ENCODE peak calls at places on chromosomes 11 and 22, in seven cellular contexts. J, C, T, A, K, L and D are unnamed samples.

GRCh38 chr11:121311373-121311772 is 18.8 kb downstream of the SC5D start:
- DNase-seq in K (no peak), A (no peak), C (no peak), J (no peak), T (no peak), L (no peak), D (no peak)

GRCh38 chr22:49936018-49936972 is 17.9 kb downstream of the CRELD2 start:
- DNase-seq in K (peak), L (peak), A (peak), T (no peak), J (peak), C (no peak), D (peak)

GRCh38 chr11:18016789-18017188 is 3.9 kb upstream of the SERGEF start:
- DNase-seq in T (no peak), C (no peak), L (no peak), A (no peak), K (no peak), J (no peak), D (no peak)

GRCh38 chr11:75425422-75425821 is 7.6 kb downstream of the KLHL35 start:
- DNase-seq in J (no peak), T (no peak), A (no peak), K (no peak), C (peak), L (peak), D (no peak)

GRCh38 chr22:31244044-31244942 is 32.2 kb downstream of the LIMK2 start:
- DNase-seq in J (no peak), K (peak), L (no peak), T (no peak), C (peak), A (no peak), D (no peak)

GRCh38 chr11:16881074-16881709 is 133.0 kb downstream of the PLEKHA7 start:
- DNase-seq in A (no peak), J (no peak), K (peak), T (no peak), L (no peak), C (no peak), D (peak)

GRCh38 chr22:36379593-36380361 is 8.0 kb downstream of the MYH9 start:
- DNase-seq in A (no peak), C (no peak), L (no peak), K (no peak), T (no peak), J (peak), D (no peak)

GRCh38 chr11:128603003-128603715 is 15.8 kb upstream of the ETS1 start:
- DNase-seq in C (no peak), T (no peak), K (no peak), J (no peak), A (no peak), L (no peak), D (no peak)

GRCh38 chr11:73314121-73314948 is 6.3 kb downstream of the ARHGEF17 start:
- DNase-seq in C (no peak), A (no peak), T (no peak), K (no peak), L (peak), J (no peak), D (no peak)

GRCh38 chr11:84384637-84385227 is 1098.6 kb upstream of the CCDC90B start:
- DNase-seq in J (no peak), K (peak), L (peak), T (peak), C (peak), A (peak), D (peak)

GRCh38 chr11:36462321-36462720 is 47.8 kb downstream of the TRAF6 start:
- DNase-seq in K (no peak), C (no peak), J (no peak), T (no peak), A (no peak), L (no peak), D (no peak)

GRCh38 chr11:108913204-108913603 is 248.3 kb downstream of the DDX10 start:
- DNase-seq in A (no peak), J (no peak), T (no peak), L (no peak), K (no peak), C (no peak), D (no peak)

GRCh38 chr11:44024977-44025376 is 22.8 kb upstream of the ACCSL start:
- DNase-seq in K (no peak), T (no peak), L (no peak), J (no peak), C (no peak), A (no peak), D (no peak)

GRCh38 chr22:33512961-33513360 is 407.3 kb downstream of the LARGE1 start:
- DNase-seq in J (no peak), C (no peak), L (no peak), A (no peak), K (no peak), T (no peak), D (no peak)

GRCh38 chr22:38611559-38611958 is 41.6 kb upstream of the DMC1 start:
- DNase-seq in L (no peak), J (no peak), A (no peak), T (no peak), C (no peak), K (no peak), D (no peak)

GRCh38 chr22:49086606-49087157 is 741.0 kb downstream of the BRD1 start:
- DNase-seq in T (no peak), A (no peak), K (no peak), L (no peak), J (no peak), C (no peak), D (no peak)

GRCh38 chr22:31867386-31868153 is 76.8 kb upstream of the YWHAH start:
- DNase-seq in K (no peak), C (no peak), T (no peak), J (no peak), A (no peak), L (no peak), D (no peak)

GRCh38 chr11:61834278-61835004 is 6.3 kb downstream of the FADS2 start:
- DNase-seq in A (no peak), T (no peak), K (no peak), J (peak), L (peak), C (no peak), D (no peak)

GRCh38 chr11:2462092-2462985 is 17.5 kb downstream of the KCNQ1 start:
- DNase-seq in J (no peak), T (no peak), K (no peak), L (no peak), A (no peak), C (no peak), D (no peak)

GRCh38 chr22:22374163-22374562 is 129.6 kb downstream of the VPREB1 start:
- DNase-seq in C (no peak), T (no peak), L (no peak), J (no peak), A (no peak), K (no peak), D (no peak)

GRCh38 chr11:57427692-57428082 is 766 bp upstream of the SLC43A3 start:
- DNase-seq in J (no peak), T (no peak), C (no peak), K (no peak), L (no peak), A (peak), D (peak)

GRCh38 chr22:21629262-21630149 is at the start of gene YDJC:
- DNase-seq in T (peak), J (peak), K (peak), A (peak), L (peak), C (peak), D (peak)

GRCh38 chr11:105005451-105005845 is 17.5 kb downstream of the CASP5 start:
- DNase-seq in C (no peak), J (no peak), L (no peak), A (no peak), T (no peak), K (no peak), D (no peak)

GRCh38 chr22:33210129-33210784 is 152.1 kb upstream of the SYN3 start:
- DNase-seq in A (no peak), C (peak), J (no peak), L (peak), K (peak), T (peak), D (peak)

GRCh38 chr11:62755086-62755615 is 1.2 kb upstream of the ZBTB3 start:
- DNase-seq in L (no peak), J (no peak), A (no peak), T (no peak), K (no peak), C (no peak), D (no peak)

GRCh38 chr22:23772315-23773246 is at the start of gene MMP11:
- DNase-seq in L (peak), J (peak), C (no peak), A (no peak), K (peak), T (peak), D (peak)

GRCh38 chr11:36258730-36259360 is 30.4 kb downstream of the COMMD9 start:
- DNase-seq in L (peak), A (no peak), J (no peak), K (peak), C (peak), T (peak), D (peak)

GRCh38 chr11:34313099-34313517 is 44.7 kb downstream of the ABTB2 start:
- DNase-seq in K (no peak), C (no peak), L (no peak), J (no peak), T (no peak), A (no peak), D (peak)

GRCh38 chr11:60377737-60378136 is 595 bp upstream of the MS4A7 start:
- DNase-seq in J (no peak), C (no peak), T (no peak), A (no peak), K (no peak), L (peak), D (peak)

GRCh38 chr11:35323076-35323868 is 96.1 kb downstream of the SLC1A2 start:
- DNase-seq in J (no peak), A (no peak), T (no peak), L (no peak), C (no peak), K (no peak), D (no peak)

GRCh38 chr11:2521081-2521480 is 76.3 kb downstream of the KCNQ1 start:
- DNase-seq in C (no peak), K (no peak), T (peak), L (no peak), A (no peak), J (peak), D (no peak)

GRCh38 chr11:8382436-8383053 is 118.9 kb upstream of the LMO1 start:
- DNase-seq in K (peak), T (no peak), L (no peak), J (no peak), A (no peak), C (no peak), D (no peak)

GRCh38 chr11:19027829-19028595 is 32.5 kb downstream of the MRGPRX2 start:
- DNase-seq in L (no peak), T (no peak), C (peak), J (no peak), K (peak), A (no peak), D (no peak)

DNA sequence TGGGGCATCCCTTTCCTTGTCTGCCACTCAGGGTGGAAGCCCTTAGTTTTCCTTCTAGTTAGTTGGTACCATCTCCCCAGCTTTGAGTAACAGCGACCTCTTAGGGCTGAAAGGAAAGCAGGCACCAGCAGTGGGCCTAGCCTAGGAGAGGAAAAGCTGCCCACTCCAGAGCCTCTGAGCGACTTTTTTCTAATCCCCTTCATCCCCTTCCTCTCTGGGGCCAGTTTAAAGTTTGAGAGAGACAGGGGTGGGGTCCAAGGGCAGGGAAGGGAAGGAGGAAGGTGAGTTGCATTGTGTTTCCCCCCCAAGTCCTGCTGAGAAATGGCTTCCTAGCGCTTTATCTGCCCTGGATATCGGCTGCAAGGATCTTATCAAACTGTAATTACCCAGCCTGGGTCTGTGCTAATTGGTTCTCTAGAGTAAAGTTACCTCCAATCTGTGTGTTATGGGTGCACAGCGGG is 573.9 kb upstream of the CADM1 start:
- DNase-seq in C (no peak), L (peak), K (no peak), J (no peak), A (no peak), T (no peak), D (no peak)
- TF ChIP-seq CTCF in C (no peak), L (peak), K (no peak), J (no peak), A (no peak), T (peak), D (no peak)

DNA sequence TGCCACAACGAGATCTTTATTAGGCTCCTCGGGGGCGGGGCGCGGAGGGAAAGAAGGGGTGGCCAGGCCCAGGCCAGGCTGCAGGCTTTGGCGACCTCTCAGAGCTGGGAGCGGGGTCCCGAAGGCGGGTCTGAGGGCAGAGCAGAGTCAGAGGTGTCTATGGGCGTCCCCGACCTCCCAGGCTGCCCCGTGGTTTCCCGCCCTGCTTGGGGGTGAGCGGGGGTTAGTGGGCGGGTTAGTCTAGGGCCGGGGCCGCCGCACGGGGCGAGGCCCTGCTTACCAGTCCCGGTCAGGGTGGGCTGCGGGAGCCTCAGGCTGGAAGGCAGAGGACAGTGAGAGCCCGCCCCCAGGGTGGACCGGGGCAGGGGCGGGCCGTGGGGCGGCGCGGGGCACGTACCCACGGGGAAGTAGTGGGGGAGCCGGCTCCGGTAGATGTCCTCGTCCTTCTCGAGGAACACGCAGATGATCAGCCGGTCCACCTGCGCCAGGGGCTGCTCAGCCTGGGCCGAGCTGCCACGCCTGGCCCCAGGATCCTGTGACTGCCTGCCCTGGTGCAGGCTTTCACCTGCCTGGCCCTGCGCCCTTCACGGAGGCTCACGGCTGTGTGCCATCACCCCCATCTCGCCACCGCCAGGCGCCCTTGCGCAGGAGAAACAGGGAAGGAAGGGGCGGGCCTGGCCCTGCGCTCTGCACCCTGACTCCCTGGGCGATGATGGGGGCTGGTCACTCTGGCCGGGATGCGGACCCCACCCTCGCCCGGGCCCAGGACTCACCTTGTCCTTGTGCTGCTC is 12.5 kb downstream of the OTUB1 start:
- DNase-seq in K (peak), T (no peak), A (no peak), J (no peak), C (no peak), L (no peak), D (no peak)
- TF ChIP-seq CTCF in K (no peak), T (no peak), A (no peak), J (no peak), C (no peak), L (no peak), D (no peak)

GRCh38 chr11:72222907-72223614 is 1.5 kb upstream of the INPPL1 start:
- DNase-seq in T (peak), K (peak), L (peak), C (peak), J (peak), A (peak), D (peak)
- TF ChIP-seq CTCF in T (peak), K (no peak), L (no peak), C (no peak), J (peak), A (no peak), D (peak)

GRCh38 chr11:59191095-59191494 is 19.2 kb downstream of the DTX4 start:
- DNase-seq in J (no peak), T (no peak), C (no peak), A (no peak), L (no peak), K (no peak), D (no peak)
- TF ChIP-seq CTCF in J (no peak), T (no peak), C (no peak), A (no peak), L (no peak), K (no peak), D (no peak)

DNA sequence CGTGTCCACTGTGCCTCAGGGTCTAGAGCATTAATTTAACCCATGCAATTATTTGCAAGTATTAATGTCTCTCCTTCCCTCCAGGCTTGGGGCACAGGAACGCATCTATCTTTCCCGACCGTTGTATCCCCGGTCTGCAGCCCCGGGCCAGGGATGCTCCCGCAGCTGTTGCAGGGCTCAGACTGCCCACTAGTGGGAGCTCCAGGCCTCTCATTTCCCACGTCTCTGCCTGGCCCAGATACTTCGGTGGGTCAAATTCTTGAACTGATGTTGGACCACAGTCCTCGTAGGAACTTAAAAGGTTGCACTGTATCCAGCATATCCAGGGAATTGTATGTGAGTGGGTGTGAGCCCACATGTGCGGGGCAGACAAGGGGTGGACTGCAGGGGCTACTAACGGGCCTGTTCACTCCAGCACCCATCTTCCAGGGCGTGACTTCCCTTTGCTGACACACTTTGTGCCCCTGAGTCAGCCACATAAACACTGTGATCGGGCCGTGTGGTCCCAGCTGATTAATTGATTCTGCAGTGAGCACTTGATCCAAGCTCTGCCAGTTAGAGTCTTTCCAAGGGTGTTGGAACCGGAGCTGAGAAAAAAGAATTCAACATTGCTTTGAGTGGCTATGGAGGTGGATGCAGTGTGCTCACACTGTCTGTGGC is 451.3 kb downstream of the TBC1D22A start:
- DNase-seq in A (no peak), K (peak), T (peak), L (peak), J (peak), C (peak), D (peak)
- TF ChIP-seq CTCF in A (no peak), K (peak), T (no peak), L (peak), J (peak), C (peak), D (peak)

GRCh38 chr22:46864314-46865051 is 102.0 kb downstream of the TBC1D22A start:
- DNase-seq in K (no peak), T (no peak), L (no peak), J (no peak), A (no peak), C (no peak), D (no peak)
- TF ChIP-seq CTCF in K (no peak), T (no peak), L (no peak), J (no peak), A (no peak), C (no peak), D (no peak)

DNA sequence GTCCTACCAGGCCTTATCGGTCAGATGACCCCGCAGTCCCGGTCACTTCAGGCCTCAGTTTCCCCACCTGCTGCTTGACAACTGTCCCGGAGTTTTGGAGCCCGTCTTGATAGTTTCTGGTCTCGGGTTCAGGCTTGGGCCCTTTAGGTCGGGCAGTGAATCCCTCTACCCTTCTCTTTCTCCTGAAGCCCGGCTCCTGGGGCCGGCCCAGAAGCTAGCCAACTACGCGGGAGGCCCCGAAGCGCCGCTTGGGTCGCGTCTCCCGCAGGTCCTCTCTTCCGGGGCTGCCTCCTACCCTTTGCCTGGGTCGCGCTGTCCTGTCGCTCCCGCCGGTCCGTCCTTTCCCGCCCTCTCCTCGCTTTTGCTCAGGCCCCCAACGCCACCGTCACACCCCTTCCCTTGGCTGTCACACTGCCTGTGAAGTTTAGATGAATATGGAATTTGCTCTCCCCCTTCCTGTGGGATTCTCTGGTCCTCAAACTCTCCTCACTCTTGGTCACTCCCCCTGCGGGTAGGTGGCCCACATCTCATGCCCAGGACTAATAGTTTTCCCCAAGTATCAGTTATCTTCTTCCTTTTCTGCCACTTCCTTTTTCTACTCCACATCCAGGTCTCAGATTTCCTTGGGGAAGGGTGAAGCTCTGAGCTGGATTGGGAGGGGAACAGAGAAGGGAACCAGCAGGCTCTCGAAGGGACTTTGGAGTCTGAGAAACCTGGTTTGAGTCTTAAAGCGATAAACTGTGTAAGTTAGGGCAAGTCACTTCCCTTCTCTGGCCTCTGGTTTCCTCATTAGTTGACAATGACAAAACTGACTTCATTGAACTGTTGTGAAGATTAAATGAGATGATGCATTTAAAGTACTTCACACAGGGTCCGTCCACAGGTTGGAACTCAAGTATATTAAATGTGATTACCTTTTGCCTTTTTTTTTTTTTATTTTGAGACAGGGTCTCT is 791 bp downstream of the RAB1B start:
- DNase-seq in J (no peak), K (peak), A (no peak), T (peak), C (peak), L (peak), D (peak)
- TF ChIP-seq CTCF in J (no peak), K (no peak), A (no peak), T (peak), C (no peak), L (no peak), D (no peak)

DNA sequence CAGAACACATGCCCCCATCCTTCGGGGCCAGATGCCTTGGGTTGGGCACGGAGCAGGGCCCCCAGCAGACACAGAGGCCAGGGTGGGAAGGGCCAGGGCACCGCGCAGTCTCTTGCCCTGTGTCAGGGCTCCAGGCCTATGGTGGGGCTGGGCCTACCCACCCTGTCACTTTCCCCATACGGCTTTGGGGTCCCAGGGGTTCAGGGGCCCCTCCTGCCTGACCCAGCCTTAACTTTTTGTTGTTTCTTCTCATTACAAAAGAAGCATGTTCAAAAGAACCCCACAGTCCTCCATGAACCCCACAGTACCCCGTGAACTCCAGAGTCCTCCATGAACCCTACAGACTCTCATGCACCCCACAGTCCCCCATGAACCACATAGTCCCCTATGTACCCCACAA is 33.0 kb upstream of the CCDC188 start:
- DNase-seq in C (no peak), J (no peak), A (no peak), K (no peak), T (no peak), L (no peak), D (no peak)
- TF ChIP-seq CTCF in C (no peak), J (no peak), A (no peak), K (no peak), T (no peak), L (no peak), D (no peak)